ENCODE peak calls at places on chromosomes 6 and 20, in six cellular contexts. H is heart right ventricle, Z is fibroblast of mammary gland, X is adrenal gland, F is BE2C, P is dorsolateral prefrontal cortex. Y is an unnamed sample.

GRCh38 chr6:16334671-16335070 is 96.3 kb downstream of the GMPR start:
- DNase-seq in X (peak; percentile 92), F (no peak), H (no peak), P (no peak), Z (peak; percentile 97), Y (no peak)

GRCh38 chr6:57302477-57302876 is 15.0 kb upstream of the PRIM2 start:
- DNase-seq in X (no peak), Z (no peak), P (no peak), H (no peak), F (no peak), Y (no peak)

GRCh38 chr6:28982476-28983266 is 22.4 kb downstream of the ZNF311 start:
- DNase-seq in Z (peak; percentile 73), P (no peak), F (peak; percentile 22), X (peak; percentile 47), H (no peak), Y (no peak)

GRCh38 chr6:159155679-159156078 is 13.5 kb upstream of the FNDC1 start:
- DNase-seq in X (no peak), F (no peak), H (no peak), P (no peak), Z (no peak), Y (no peak)

GRCh38 chr6:143579703-143580102 is 68.2 kb upstream of the FUCA2 start:
- DNase-seq in X (peak; percentile 85), H (peak; percentile 31), F (peak; percentile 39), Z (peak; percentile 97), P (no peak), Y (peak; percentile 70)

GRCh38 chr20:57190536-57191265 is 75.7 kb downstream of the BMP7 start:
- DNase-seq in P (no peak), X (no peak), H (no peak), F (no peak), Z (peak; percentile 46), Y (no peak)

GRCh38 chr6:145886228-145886956 is 71.8 kb upstream of the FBXO30 start:
- DNase-seq in P (no peak), H (no peak), X (no peak), F (no peak), Z (peak; percentile 17), Y (peak; percentile 57)

GRCh38 chr20:53611449-53611894 is 17.8 kb upstream of the ZNF217 start:
- DNase-seq in H (no peak), P (no peak), X (peak; percentile 37), Z (peak; percentile 97), F (peak; percentile 27), Y (peak; percentile 98)

GRCh38 chr6:2505624-2506023 is 245.1 kb downstream of the MYLK4 start:
- DNase-seq in F (peak; percentile 35), P (no peak), Z (peak; percentile 33), H (no peak), X (no peak), Y (no peak)

GRCh38 chr6:143429970-143430369 is 20.5 kb downstream of the ADAT2 start:
- DNase-seq in P (no peak), H (no peak), Z (no peak), X (no peak), F (no peak), Y (no peak)

DNA sequence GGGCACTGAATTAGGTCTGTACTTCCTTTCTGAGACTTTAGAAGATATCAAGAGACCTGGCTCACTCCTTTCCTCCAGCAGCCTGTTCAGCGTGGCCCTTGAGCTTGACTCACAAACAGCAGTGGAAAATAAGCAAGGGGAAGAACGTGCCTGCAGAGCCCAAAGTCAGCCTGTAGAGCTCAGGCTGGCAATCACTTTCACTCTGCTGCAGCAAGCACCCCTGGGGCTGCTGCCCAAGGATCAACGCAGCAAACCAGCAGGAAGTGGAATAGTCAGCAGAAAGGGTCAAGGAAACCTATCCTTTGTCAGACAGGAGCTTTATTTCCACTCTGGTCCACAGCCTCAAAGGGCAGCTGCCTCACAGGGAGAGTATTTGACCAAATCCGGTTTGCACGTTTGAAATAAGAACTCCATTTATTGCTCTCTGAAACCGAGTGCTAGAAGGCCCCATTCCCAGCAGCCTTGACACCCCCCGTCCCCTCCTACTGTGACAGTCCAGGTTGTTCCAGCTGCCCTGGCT is 77.4 kb downstream of the PRDM1 start:
- DNase-seq in X (peak; percentile 58), Z (peak; percentile 80), P (no peak), H (no peak), F (no peak), Y (no peak)
- H3K4me3 ChIP-seq in X (no peak overlapping the region), Z (no peak overlapping the region), P (no peak overlapping the region), H (no peak overlapping the region), F (no peak overlapping the region), Y (no peak overlapping the region)

DNA sequence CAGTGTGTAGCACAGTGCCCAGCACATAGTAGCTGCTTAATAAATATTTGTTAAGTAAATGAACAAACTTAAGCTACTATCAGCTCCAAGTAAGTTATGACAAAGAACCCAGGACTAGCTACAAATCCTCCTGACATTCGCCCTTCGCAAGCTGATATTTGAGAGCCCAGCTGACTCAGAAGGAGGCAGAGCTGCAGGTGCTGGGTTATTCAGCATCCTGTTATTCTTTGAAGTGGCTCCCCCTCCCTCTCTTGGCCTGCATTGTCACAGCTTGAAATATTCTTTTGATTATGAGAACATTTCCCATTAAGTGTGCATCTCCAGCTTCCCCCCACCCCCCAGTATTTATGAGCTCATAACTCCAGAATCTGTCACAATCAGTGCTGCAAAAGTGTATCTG is 78.8 kb upstream of the RALY start:
- DNase-seq in Z (peak; percentile 56), P (no peak), X (no peak), H (no peak), F (no peak), Y (no peak)
- TF ChIP-seq CTCF in Z (peak; percentile 1), P (no peak), X (no peak), H (no peak), F (no peak), Y (no peak)

DNA sequence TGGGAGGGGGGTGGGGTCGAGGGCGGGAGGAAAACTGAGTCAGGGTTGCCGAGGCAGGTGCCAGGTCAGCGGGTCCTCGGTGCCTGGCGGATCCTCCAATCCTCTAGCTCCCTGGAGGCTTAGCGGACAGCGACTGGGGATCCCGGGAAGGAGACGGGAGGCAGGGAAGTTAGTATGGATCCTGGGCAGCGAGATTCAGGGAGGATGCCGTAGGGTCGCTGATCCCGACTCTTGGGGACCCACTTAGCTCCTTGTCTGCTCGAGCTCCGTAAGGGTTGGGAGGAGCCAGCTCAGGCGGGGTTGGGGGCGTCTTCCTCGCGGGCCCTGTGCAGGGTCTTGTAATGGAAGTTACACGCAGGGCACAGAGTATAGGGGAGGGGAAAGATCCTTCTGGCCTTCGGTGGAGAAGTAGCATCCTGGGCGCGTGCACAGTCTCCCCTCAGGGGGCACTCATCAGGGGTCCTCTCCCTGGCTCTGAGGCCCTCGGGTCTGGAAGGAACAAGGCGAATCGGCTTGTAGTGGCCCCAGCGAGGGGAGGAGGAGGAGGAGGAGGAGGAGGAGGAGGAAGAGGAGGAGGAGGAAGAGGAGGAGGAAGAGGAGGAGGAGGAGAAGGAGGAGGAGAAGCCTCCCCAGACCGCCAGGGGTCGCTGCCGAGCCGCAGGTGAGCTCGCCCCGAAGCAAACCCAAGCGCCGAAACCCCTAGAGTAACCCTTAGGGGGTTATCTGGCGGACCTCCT is 6.4 kb upstream of the SLC12A5 start:
- DNase-seq in Z (peak; percentile 28), X (peak; percentile 60), F (peak; percentile 78), H (peak; percentile 74), P (peak; percentile 65), Y (no peak)
- H3K4me3 ChIP-seq in Z (no peak overlapping the region), X (peak overlapping the region; percentile 83), F (peak overlapping the region; percentile 66), H (no peak overlapping the region), P (peak overlapping the region; percentile 66), Y (peak overlapping the region; percentile 18)

GRCh38 chr20:35511814-35512420 is 17.5 kb downstream of the C20orf173 start:
- DNase-seq in F (peak; percentile 40), X (peak; percentile 24), Z (peak; percentile 45), H (no peak), P (no peak), Y (no peak)
- TF ChIP-seq CTCF in F (peak; percentile 84), X (peak; percentile 51), Z (peak; percentile 60), H (peak; percentile 66), P (peak; percentile 63), Y (peak; percentile 51)

GRCh38 chr6:17450825-17451224 is 57.4 kb downstream of the CAP2 start:
- DNase-seq in H (no peak), P (no peak), F (no peak), Z (no peak), X (no peak), Y (no peak)
- H3K4me3 ChIP-seq in H (no peak overlapping the region), P (no peak overlapping the region), F (no peak overlapping the region), Z (no peak overlapping the region), X (no peak overlapping the region), Y (no peak overlapping the region)

GRCh38 chr6:10463491-10464481 is 48.9 kb upstream of the TFAP2A start:
- DNase-seq in F (no peak), P (no peak), Z (no peak), X (no peak), H (no peak), Y (no peak)
- TF ChIP-seq CTCF in F (no peak), P (no peak), Z (no peak), X (no peak), H (no peak), Y (no peak)

GRCh38 chr6:169251371-169251802 is 2.3 kb downstream of the THBS2 start:
- DNase-seq in Z (no peak), F (no peak), H (no peak), P (no peak), X (no peak), Y (no peak)
- H3K4me3 ChIP-seq in Z (peak overlapping the region; percentile 97), F (no peak overlapping the region), H (peak overlapping the region; percentile 51), P (peak overlapping the region; percentile 26), X (peak overlapping the region; percentile 43), Y (peak overlapping the region; percentile 76)

GRCh38 chr20:34559311-34560140 is 1.0 kb downstream of the MAP1LC3A start:
- DNase-seq in P (no peak), H (peak; percentile 39), X (peak; percentile 24), F (no peak), Z (no peak), Y (no peak)
- TF ChIP-seq CTCF in P (no peak), H (no peak), X (no peak), F (no peak), Z (no peak), Y (no peak)

Y was measured in AG04449.